ENCODE peak calls at places on chromosomes 2 and 18, in seven cellular contexts. V is activated CD4-positive, alpha-beta T cell treated with anti-CD3 and anti-CD28 coated beads, Interleukin-2, amount 50 U/mL, for 24 hours; E is psoas muscle; K is EL; G is NCI-H446; J is astrocyte of the spinal cord; M is endothelial cell. H is an unnamed sample.

GRCh38 chr18:23341383-23341782 is 111.7 kb upstream of the RIOK3 start:
- DNase-seq in V (no peak), E (no peak), K (no peak), G (no peak), J (no peak), M (no peak), H (no peak)

GRCh38 chr18:812673-813404 is 797 bp upstream of the YES1 start:
- DNase-seq in V (peak; percentile 39), E (peak; percentile 82), K (peak; percentile 85), G (peak; percentile 40), J (peak; percentile 87), M (peak; percentile 66), H (peak; percentile 95)

GRCh38 chr2:158725496-158725895 is 69.6 kb upstream of the DAPL1 start:
- DNase-seq in V (no peak), E (no peak), K (no peak), G (peak; percentile 44), J (no peak), M (no peak), H (no peak)

GRCh38 chr2:62435720-62436119 is 70.3 kb downstream of the TMEM17 start:
- DNase-seq in V (no peak), E (no peak), K (no peak), G (no peak), J (no peak), M (no peak), H (no peak)

GRCh38 chr2:160392201-160392600 is 101.4 kb downstream of the RBMS1 start:
- DNase-seq in V (no peak), E (no peak), K (peak; percentile 59), G (no peak), J (no peak), M (no peak), H (no peak)

GRCh38 chr2:187644991-187645390 is 90.8 kb upstream of the TFPI start:
- DNase-seq in V (no peak), E (no peak), K (peak; percentile 61), G (no peak), J (no peak), M (no peak), H (no peak)

GRCh38 chr18:34117319-34117718 is 107.4 kb downstream of the NOL4 start:
- DNase-seq in V (no peak), E (no peak), K (no peak), G (peak; percentile 55), J (no peak), M (no peak), H (no peak)

GRCh38 chr18:8052237-8052701 is 485.2 kb downstream of the PTPRM start:
- DNase-seq in V (no peak), E (no peak), K (no peak), G (no peak), J (peak; percentile 27), M (no peak), H (peak; percentile 62)

GRCh38 chr2:142915502-142915901 is 38.0 kb downstream of the KYNU start:
- DNase-seq in V (no peak), E (no peak), K (no peak), G (no peak), J (no peak), M (no peak), H (no peak)

GRCh38 chr18:51137891-51138290 is 59.6 kb downstream of the MEX3C start:
- DNase-seq in V (no peak), E (no peak), K (no peak), G (no peak), J (no peak), M (no peak), H (no peak)

GRCh38 chr2:74632209-74632938 is 15.8 kb downstream of the M1AP start:
- DNase-seq in V (no peak), E (no peak), K (peak; percentile 52), G (no peak), J (peak; percentile 34), M (no peak), H (no peak)

GRCh38 chr18:62717059-62717849 is 1.9 kb downstream of the PHLPP1 start:
- DNase-seq in V (no peak), E (no peak), K (peak; percentile 70), G (no peak), J (peak; percentile 50), M (peak; percentile 7), H (peak; percentile 68)